ENCODE peak calls at places on chromosomes 4 and X, in nine cellular contexts. I, T, H, X, E, U, Q, N and M are unnamed samples.

GRCh38 chrX:17967888-17968287 is 106.8 kb upstream of the RAI2 start:
- DNase-seq in I (no peak), T (no peak), H (no peak), X (no peak), E (no peak), U (no peak), Q (no peak), N (no peak), M (no peak)

GRCh38 chr4:183635737-183636136 is 23.2 kb downstream of the RWDD4 start:
- DNase-seq in I (no peak), T (no peak), H (no peak), X (no peak), E (no peak), U (no peak), Q (no peak), N (no peak), M (no peak)

GRCh38 chrX:72254835-72255234 is 16.0 kb upstream of the ERCC6L start:
- DNase-seq in I (no peak), T (no peak), H (no peak), X (no peak), E (no peak), U (no peak), Q (no peak), N (no peak), M (no peak)

GRCh38 chr4:78079701-78080430 is 22.7 kb downstream of the FRAS1 start:
- DNase-seq in I (no peak), T (peak), H (no peak), X (no peak), E (no peak), U (no peak), Q (no peak), N (no peak), M (no peak)

GRCh38 chrX:16187024-16187698 is 19.9 kb downstream of the MAGEB17 start:
- DNase-seq in I (no peak), T (no peak), H (no peak), X (no peak), E (no peak), U (no peak), Q (peak), N (no peak), M (no peak)

GRCh38 chr4:7324651-7325121 is 110.0 kb downstream of the PSAPL1 start:
- DNase-seq in I (peak), T (no peak), H (no peak), X (no peak), E (no peak), U (no peak), Q (no peak), N (no peak), M (peak)

GRCh38 chrX:123648028-123648810 is 84.6 kb downstream of the THOC2 start:
- DNase-seq in I (no peak), T (peak), H (peak), X (no peak), E (peak), U (no peak), Q (peak), N (peak), M (no peak)

GRCh38 chr4:84660606-84661005 is 77.7 kb downstream of the CDS1 start:
- DNase-seq in I (no peak), T (no peak), H (no peak), X (no peak), E (no peak), U (no peak), Q (no peak), N (no peak), M (no peak)

GRCh38 chrX:44705817-44706551 is 137.8 kb upstream of the DUSP21 start:
- DNase-seq in I (no peak), T (no peak), H (no peak), X (no peak), E (no peak), U (no peak), Q (no peak), N (no peak), M (no peak)

GRCh38 chr4:127771535-127772275 is 10.4 kb upstream of the HSPA4L start:
- DNase-seq in I (no peak), T (no peak), H (no peak), X (no peak), E (no peak), U (no peak), Q (no peak), N (no peak), M (no peak)

GRCh38 chr4:183342541-183343533 is 20.6 kb upstream of the CLDN24 start:
- DNase-seq in I (no peak), T (peak), H (no peak), X (peak), E (no peak), U (no peak), Q (no peak), N (no peak), M (no peak)

GRCh38 chrX:55057691-55058249 is 17.1 kb upstream of the PAGE2B start:
- DNase-seq in I (no peak), T (peak), H (peak), X (no peak), E (peak), U (no peak), Q (peak), N (peak), M (peak)

GRCh38 chrX:23383411-23383810 is 48.8 kb downstream of the PTCHD1 start:
- DNase-seq in I (no peak), T (no peak), H (peak), X (no peak), E (no peak), U (no peak), Q (peak), N (no peak), M (no peak)

GRCh38 chr4:52103314-52103713 is 52.2 kb downstream of the SPATA18 start:
- DNase-seq in I (no peak), T (no peak), H (peak), X (no peak), E (no peak), U (no peak), Q (peak), N (no peak), M (no peak)

GRCh38 chrX:102976793-102977495 is 39.9 kb downstream of the RAB40AL start:
- DNase-seq in I (no peak), T (no peak), H (peak), X (no peak), E (no peak), U (no peak), Q (peak), N (no peak), M (no peak)

GRCh38 chr4:182768821-182769220 is 148.4 kb downstream of the DCTD start:
- DNase-seq in I (no peak), T (no peak), H (no peak), X (no peak), E (no peak), U (no peak), Q (no peak), N (no peak), M (no peak)

GRCh38 chrX:70025464-70025863 is 24.3 kb downstream of the AWAT2 start:
- DNase-seq in I (no peak), T (no peak), H (peak), X (no peak), E (no peak), U (no peak), Q (peak), N (no peak), M (no peak)

GRCh38 chr4:37890501-37891220 is at the start of gene TBC1D1:
- DNase-seq in I (peak), T (peak), H (peak), X (peak), E (peak), U (no peak), Q (no peak), N (peak), M (no peak)

GRCh38 chrX:102765217-102765616 is 44.7 kb downstream of the GPRASP3 start:
- DNase-seq in I (no peak), T (no peak), H (peak), X (no peak), E (no peak), U (no peak), Q (peak), N (no peak), M (no peak)

GRCh38 chrX:13717697-13718483 is 16.5 kb downstream of the TRAPPC2 start:
- DNase-seq in I (no peak), T (no peak), H (peak), X (no peak), E (no peak), U (no peak), Q (peak), N (no peak), M (no peak)

GRCh38 chrX:140710710-140711109 is 1.2 kb downstream of the LINC00632 start:
- DNase-seq in I (no peak), T (no peak), H (no peak), X (no peak), E (no peak), U (no peak), Q (no peak), N (no peak), M (no peak)

GRCh38 chrX:130173190-130173895 is 1.6 kb downstream of the RAB33A start:
- DNase-seq in I (peak), T (peak), H (peak), X (no peak), E (peak), U (peak), Q (peak), N (peak), M (no peak)

GRCh38 chrX:77949840-77950239 is 19.6 kb downstream of the PGAM4 start:
- DNase-seq in I (no peak), T (no peak), H (no peak), X (no peak), E (no peak), U (no peak), Q (peak), N (no peak), M (no peak)

DNA sequence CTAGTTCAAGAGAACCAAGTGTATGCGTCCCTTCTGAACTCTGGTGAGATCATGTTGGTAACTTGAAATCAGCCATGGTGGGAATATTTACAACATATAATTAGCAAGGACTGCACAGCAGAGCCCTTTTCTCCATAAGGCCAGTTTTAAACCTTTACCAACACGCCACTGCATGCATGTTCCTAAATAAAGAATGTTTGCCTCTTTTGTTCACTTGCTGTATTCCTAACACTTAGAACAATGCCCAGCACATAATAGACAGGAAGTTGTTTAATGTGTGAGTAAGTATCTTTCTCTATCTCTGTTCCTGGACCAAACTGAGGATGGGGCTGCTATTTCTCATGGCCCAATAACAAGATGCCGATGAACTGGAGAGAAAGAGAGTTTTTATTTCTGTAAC is 51.2 kb upstream of the IL21 start:
- DNase-seq in I (no peak), T (no peak), H (no peak), X (no peak), E (no peak), U (no peak), Q (no peak), N (no peak), M (no peak)
- H3K4me3 ChIP-seq in I (no peak), T (no peak), H (no peak), X (no peak), E (no peak), U (no peak), Q (no peak), N (no peak), M (no peak)

GRCh38 chrX:40082447-40083119 is 15.2 kb downstream of the BCOR start:
- DNase-seq in I (peak), T (no peak), H (no peak), X (no peak), E (no peak), U (no peak), Q (no peak), N (no peak), M (no peak)
- H3K4me3 ChIP-seq in I (peak), T (no peak), H (no peak), X (peak), E (no peak), U (peak), Q (no peak), N (no peak), M (no peak)

DNA sequence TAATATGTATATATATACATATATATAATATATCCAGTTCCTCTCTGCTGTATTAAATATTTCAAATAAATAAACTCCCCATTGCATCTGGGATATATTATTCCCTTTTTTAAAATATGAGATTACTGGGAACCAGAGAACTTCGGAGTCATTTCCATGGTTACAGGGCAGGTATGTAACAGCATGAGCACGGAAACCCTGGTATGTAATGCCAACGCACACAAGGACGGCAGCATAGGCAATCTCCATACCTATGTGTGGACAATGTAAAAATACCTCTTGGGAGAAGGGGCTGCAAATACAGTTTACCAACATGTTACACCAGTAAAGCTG is 62.8 kb downstream of the NUDT10 start:
- DNase-seq in I (no peak), T (no peak), H (no peak), X (no peak), E (no peak), U (no peak), Q (no peak), N (no peak), M (no peak)
- H3K4me3 ChIP-seq in I (peak), T (no peak), H (no peak), X (peak), E (no peak), U (peak), Q (peak), N (peak), M (peak)

GRCh38 chr4:139553751-139554670 is 2.0 kb downstream of the SETD7 start:
- DNase-seq in I (no peak), T (no peak), H (peak), X (no peak), E (no peak), U (no peak), Q (no peak), N (no peak), M (no peak)
- H3K4me3 ChIP-seq in I (peak), T (no peak), H (peak), X (peak), E (no peak), U (peak), Q (peak), N (peak), M (no peak)

DNA sequence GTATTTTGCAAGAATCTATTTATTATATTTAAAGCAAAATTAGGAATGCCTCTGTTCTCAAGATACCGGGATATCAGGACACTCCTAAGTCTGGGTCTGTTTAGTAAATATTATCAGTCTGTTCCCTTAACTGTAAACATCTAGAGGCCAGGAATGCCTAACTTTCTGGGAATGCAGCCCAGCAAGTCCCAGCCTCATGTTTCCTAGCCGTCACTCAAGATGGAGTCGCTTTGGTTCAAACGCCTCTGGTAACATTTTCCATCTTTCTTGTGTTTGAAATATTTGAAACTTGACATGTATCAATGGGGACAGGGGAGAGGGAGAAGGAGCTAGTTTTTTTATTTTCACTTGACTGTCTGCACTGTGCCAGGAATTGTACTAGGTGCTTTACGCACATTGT is 85.4 kb downstream of the FBXL5 start:
- DNase-seq in I (no peak), T (no peak), H (no peak), X (no peak), E (no peak), U (no peak), Q (no peak), N (no peak), M (no peak)
- H3K4me3 ChIP-seq in I (no peak), T (no peak), H (no peak), X (no peak), E (no peak), U (no peak), Q (no peak), N (no peak), M (no peak)

GRCh38 chr4:87525636-87526035 is 3.5 kb downstream of the SPARCL1 start:
- DNase-seq in I (no peak), T (no peak), H (peak), X (no peak), E (no peak), U (no peak), Q (peak), N (no peak), M (no peak)
- H3K4me3 ChIP-seq in I (peak), T (no peak), H (no peak), X (peak), E (no peak), U (peak), Q (no peak), N (no peak), M (no peak)

DNA sequence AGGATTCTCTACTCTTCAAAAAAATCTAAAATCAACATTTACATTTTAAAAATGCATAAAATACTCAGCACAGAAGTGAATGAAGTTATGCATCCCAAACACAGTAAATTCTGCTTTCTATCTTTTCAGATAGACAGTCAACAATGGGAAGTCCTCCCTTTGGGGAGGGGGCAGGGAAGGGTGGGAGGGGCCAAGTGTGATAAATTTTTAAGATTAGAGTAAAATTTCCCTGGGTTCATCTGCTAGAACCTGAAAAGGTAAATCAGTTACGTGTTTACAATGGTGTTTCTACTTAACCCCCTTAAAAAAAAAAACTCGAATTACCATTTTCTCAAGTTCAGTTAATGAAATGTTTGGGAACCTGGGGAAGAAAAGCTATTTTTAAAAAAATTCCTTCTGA is 9.2 kb downstream of the PITX2 start:
- DNase-seq in I (no peak), T (no peak), H (no peak), X (no peak), E (no peak), U (no peak), Q (no peak), N (no peak), M (no peak)
- H3K4me3 ChIP-seq in I (no peak), T (no peak), H (no peak), X (no peak), E (no peak), U (no peak), Q (no peak), N (no peak), M (no peak)